ENCODE peak calls at places on chromosome 1, in five cellular contexts. T is HCT116, R is K562, S is SK-N-SH, C is HepG2. W is an unnamed sample.

GRCh38 chr1:88736633-88737248 is 52.7 kb downstream of the PKN2 start:
- DNase-seq in C (peak; percentile 38), T (peak; percentile 23), S (no peak), R (peak; percentile 18), W (no peak)

GRCh38 chr1:116853680-116854191 is 56.0 kb upstream of the PTGFRN start:
- DNase-seq in C (peak; percentile 58), T (peak; percentile 42), S (peak; percentile 28), R (no peak), W (no peak)

GRCh38 chr1:64251971-64252370 is 48.5 kb downstream of the UBE2U start:
- DNase-seq in C (no peak), S (no peak), R (no peak), T (no peak), W (no peak)

GRCh38 chr1:198761859-198762616 is 123.2 kb downstream of the PTPRC start:
- DNase-seq in R (no peak), T (no peak), C (no peak), S (no peak), W (no peak)

GRCh38 chr1:22507582-22507981 is 55.7 kb upstream of the EPHA8 start:
- DNase-seq in S (no peak), C (no peak), R (no peak), T (no peak), W (no peak)

GRCh38 chr1:230157409-230158390 is 90.7 kb downstream of the GALNT2 start:
- DNase-seq in C (peak; percentile 88), S (no peak), T (no peak), R (no peak), W (no peak)

GRCh38 chr1:224092601-224093000 is 21.3 kb upstream of the FBXO28 start:
- DNase-seq in R (no peak), S (no peak), C (no peak), T (no peak), W (no peak)

GRCh38 chr1:23283660-23284602 is 60.2 kb downstream of the HNRNPR start:
- DNase-seq in T (no peak), S (no peak), R (no peak), C (no peak), W (no peak)

GRCh38 chr1:29453502-29454240 is 217.3 kb downstream of the PTPRU start:
- DNase-seq in R (peak; percentile 86), S (peak; percentile 74), C (peak; percentile 70), T (peak; percentile 70), W (no peak)

DNA sequence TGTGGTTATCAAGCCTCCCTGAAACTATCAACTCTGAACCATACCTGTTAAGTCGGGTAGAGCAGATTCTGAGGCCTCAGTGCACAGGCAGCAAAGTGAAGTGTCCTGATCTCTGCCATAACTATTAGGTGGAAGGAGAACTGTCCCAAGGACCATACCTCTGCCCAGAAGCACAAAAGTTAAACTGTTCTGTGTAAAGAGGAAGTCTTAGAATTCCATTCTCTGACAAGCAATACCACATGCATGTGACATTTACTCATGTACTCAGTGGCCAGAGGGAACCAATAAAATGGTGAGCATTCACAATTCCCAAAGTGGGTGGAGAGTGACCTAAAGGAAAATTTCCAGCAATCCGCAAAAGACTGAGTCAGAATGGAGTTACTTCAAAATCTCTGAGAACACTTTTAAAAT is 61.0 kb downstream of the TOR3A start:
- DNase-seq in T (peak; percentile 92), C (peak; percentile 33), R (no peak), S (no peak), W (no peak)
- TF ChIP-seq ZBTB33 in T (no peak), C (no peak), R (no peak), S (no peak), W (no peak)

DNA sequence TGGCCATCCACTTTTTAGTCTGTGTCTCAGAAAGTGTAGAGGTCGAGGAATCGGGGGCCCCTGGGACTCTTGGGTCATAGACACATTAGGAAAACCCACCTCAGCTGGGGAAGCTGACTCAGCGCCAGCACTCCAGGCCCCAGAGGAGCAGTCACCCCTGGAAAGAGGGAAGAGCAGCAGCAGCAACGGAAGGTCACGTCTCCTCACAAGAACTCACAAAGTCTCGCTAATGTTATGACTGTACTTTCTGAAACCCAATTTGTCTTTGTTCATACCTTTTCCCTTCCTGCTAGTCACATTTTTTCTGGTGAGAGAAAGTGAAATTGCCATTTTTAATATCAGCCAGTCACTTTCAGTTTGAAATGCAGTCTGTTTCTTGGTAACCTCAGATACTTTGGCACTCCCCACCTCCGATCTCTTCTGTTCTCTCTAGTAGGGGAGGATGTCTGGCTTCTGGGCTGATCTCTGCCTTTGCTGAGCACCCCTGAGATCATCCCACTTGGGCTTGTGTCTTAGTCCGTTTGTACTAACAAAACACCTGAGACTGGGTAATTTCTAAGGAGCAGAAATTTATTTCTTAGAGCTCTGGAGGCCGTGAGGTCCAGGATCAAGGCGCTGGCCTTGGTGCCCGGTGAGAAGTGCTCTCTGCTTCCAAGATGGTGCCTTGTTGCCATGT is 6.0 kb upstream of the NLRP3 start:
- DNase-seq in R (no peak), T (no peak), C (no peak), S (no peak), W (peak; percentile 92)
- TF ChIP-seq ZBTB33 in R (no peak), T (no peak), C (no peak), S (no peak), W (no peak)

GRCh38 chr1:54114001-54114400 is 38.8 kb downstream of the CDCP2 start:
- DNase-seq in C (no peak), R (no peak), T (no peak), S (no peak), W (no peak)

GRCh38 chr1:54117815-54118563 is 34.8 kb downstream of the CDCP2 start:
- DNase-seq in C (no peak), S (no peak), T (no peak), R (peak; percentile 38), W (no peak)

GRCh38 chr1:54114955-54115354 is 37.8 kb downstream of the CDCP2 start:
- DNase-seq in T (no peak), R (no peak), C (no peak), S (no peak), W (no peak)

GRCh38 chr1:54112969-54113368 is 39.8 kb downstream of the CDCP2 start:
- DNase-seq in S (no peak), T (no peak), R (no peak), C (no peak), W (no peak)

GRCh38 chr1:54115520-54115919 is 37.3 kb downstream of the CDCP2 start:
- DNase-seq in T (no peak), C (no peak), R (no peak), S (no peak), W (no peak)
- TF ChIP-seq ZBTB33 in T (no peak), C (no peak), R (no peak), S (no peak), W (no peak)

GRCh38 chr1:245875581-245876263 is 631.4 kb downstream of the SMYD3 start:
- DNase-seq in C (no peak), R (no peak), S (peak; percentile 33), T (no peak), W (no peak)

GRCh38 chr1:245877976-245878375 is 629.1 kb downstream of the SMYD3 start:
- DNase-seq in C (no peak), R (no peak), S (no peak), T (no peak), W (no peak)

GRCh38 chr1:245878585-245878984 is 628.5 kb downstream of the SMYD3 start:
- DNase-seq in T (no peak), C (no peak), S (no peak), R (no peak), W (no peak)

GRCh38 chr1:245874942-245875580 is 632.0 kb downstream of the SMYD3 start:
- DNase-seq in T (no peak), C (no peak), R (peak; percentile 44), S (peak; percentile 82), W (no peak)

GRCh38 chr1:245876586-245876985 is 630.5 kb downstream of the SMYD3 start:
- DNase-seq in T (no peak), C (no peak), R (no peak), S (no peak), W (no peak)
- TF ChIP-seq ZBTB33 in T (no peak), C (no peak), R (no peak), S (no peak), W (no peak)

DNA sequence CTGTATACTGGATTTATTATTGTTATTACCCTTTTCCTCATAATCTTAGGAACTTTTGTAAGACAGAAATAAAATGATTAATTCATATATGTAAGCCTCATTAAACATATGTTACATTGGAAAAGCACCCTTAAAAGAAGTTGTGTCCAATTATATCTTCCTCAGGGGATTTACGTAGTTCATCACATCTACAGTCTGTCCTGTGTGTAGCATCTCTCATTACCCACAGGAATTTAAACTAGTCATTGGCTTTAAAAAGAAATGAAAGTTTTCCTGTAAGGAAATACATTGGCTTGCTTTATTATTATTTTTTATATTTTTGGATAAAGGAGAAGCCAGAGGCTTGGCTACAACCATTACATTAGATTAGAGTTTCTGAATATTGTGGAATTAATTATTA is 56.1 kb downstream of the SWT1 start:
- DNase-seq in S (no peak), T (no peak), R (no peak), C (no peak), W (no peak)
- TF ChIP-seq ZBTB33 in S (no peak), T (no peak), R (no peak), C (no peak), W (no peak)

GRCh38 chr1:40267767-40268187 is 9.7 kb downstream of the ZMPSTE24 start:
- DNase-seq in C (no peak), S (no peak), R (no peak), T (no peak), W (no peak)
- TF ChIP-seq ZBTB33 in C (no peak), S (no peak), R (no peak), T (no peak), W (no peak)